ENCODE peak calls at places on chromosomes 6 and 20, in seven cellular contexts. L is pancreas; R is CD8-positive, alpha-beta T cell; M is lower lobe of right lung; W is brain microvascular endothelial cell; Q is heart left ventricle; U is CD4-positive, alpha-beta T cell. I is an unnamed sample.

GRCh38 chr6:133399426-133399825 is 158.3 kb downstream of the EYA4 start:
- DNase-seq in R (no peak), U (no peak), L (no peak), W (no peak), Q (no peak), M (no peak), I (no peak)

GRCh38 chr20:36362978-36363713 is 57.0 kb downstream of the DLGAP4 start:
- DNase-seq in R (no peak), L (no peak), M (no peak), W (no peak), Q (no peak), U (no peak), I (no peak)

GRCh38 chr6:73252703-73253102 is 10.3 kb downstream of the KHDC1 start:
- DNase-seq in M (no peak), Q (no peak), W (no peak), R (no peak), L (no peak), U (no peak), I (no peak)

GRCh38 chr20:58851221-58851968 is 693 bp upstream of the GNAS-AS1 start:
- DNase-seq in U (no peak), L (peak; percentile 62), M (no peak), R (no peak), W (no peak), Q (no peak), I (no peak)

GRCh38 chr6:71454083-71454482 is 165.5 kb downstream of the OGFRL1 start:
- DNase-seq in W (no peak), U (no peak), L (no peak), R (no peak), M (no peak), Q (no peak), I (no peak)

GRCh38 chr20:57040461-57040860 is 226.0 kb downstream of the BMP7 start:
- DNase-seq in L (no peak), U (no peak), Q (no peak), W (no peak), R (no peak), M (no peak), I (no peak)

GRCh38 chr6:170032197-170032596 is 258.7 kb downstream of the DLL1 start:
- DNase-seq in R (no peak), M (peak; percentile 32), Q (no peak), L (peak; percentile 36), U (no peak), W (no peak), I (no peak)

GRCh38 chr6:125307150-125307838 is 5.5 kb upstream of the HDDC2 start:
- DNase-seq in L (no peak), W (peak; percentile 31), Q (no peak), R (no peak), U (no peak), M (no peak), I (no peak)

GRCh38 chr6:113654396-113654795 is 202.7 kb upstream of the MARCKS start:
- DNase-seq in Q (peak; percentile 46), U (no peak), R (no peak), W (peak; percentile 52), M (peak; percentile 89), L (peak; percentile 84), I (no peak)

GRCh38 chr6:155303361-155303870 is 10.9 kb downstream of the TFB1M start:
- DNase-seq in R (no peak), M (no peak), U (no peak), Q (no peak), L (no peak), W (no peak), I (no peak)

GRCh38 chr6:170087946-170088348 is 202.9 kb downstream of the DLL1 start:
- DNase-seq in L (peak; percentile 48), U (peak; percentile 49), W (no peak), R (peak; percentile 30), Q (no peak), M (peak; percentile 52), I (no peak)

GRCh38 chr20:62370115-62370806 is 3.1 kb upstream of the LAMA5 start:
- DNase-seq in L (no peak), W (no peak), M (no peak), Q (no peak), U (no peak), R (no peak), I (no peak)

GRCh38 chr20:62369508-62370114 is 2.5 kb upstream of the LAMA5 start:
- DNase-seq in R (no peak), Q (no peak), M (no peak), W (no peak), U (no peak), L (no peak), I (no peak)

GRCh38 chr20:62372042-62372993 is 5.2 kb upstream of the LAMA5 start:
- DNase-seq in R (no peak), W (no peak), M (no peak), Q (no peak), L (no peak), U (no peak), I (no peak)

GRCh38 chr20:62371588-62372041 is 4.5 kb upstream of the LAMA5 start:
- DNase-seq in M (no peak), Q (no peak), L (no peak), R (no peak), U (no peak), W (no peak), I (no peak)

DNA sequence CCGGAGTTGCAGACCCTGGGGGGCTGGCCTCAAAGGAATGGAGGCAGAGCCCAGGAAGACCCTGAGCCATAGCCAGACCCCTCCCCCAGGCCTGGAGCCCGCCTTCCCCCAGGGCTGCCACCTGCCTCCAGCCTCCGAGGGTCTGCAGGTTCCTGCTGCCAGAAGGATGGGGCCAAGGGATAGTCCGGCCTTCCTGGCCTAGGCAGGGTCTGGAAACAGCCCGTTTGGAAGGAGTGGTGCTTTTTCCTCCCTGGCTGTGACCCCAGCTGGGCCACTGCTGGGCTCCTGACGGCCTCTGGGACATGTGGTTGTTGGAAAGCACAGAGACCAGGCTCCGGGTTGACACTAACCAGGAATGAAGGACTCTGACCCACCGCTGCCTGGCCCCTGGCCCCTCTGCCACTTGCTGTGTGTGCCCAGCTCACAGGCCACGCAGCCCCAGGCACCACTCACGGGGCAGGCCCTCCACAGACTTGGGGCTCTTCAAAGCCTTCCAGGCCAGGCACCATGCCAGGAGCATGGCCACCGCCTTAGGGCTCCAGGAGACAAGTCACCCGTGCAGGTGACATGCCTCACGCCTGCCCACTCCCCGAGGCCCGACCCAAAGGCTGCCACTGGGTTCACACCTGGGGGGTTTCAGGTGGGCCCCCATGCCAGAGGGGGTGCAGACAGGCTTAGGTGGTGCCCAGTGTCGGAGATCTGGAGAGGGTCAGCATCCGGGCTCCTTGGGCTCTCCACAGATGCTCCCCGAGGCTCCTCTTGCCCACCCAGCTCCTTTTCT is 3.9 kb upstream of the LAMA5 start:
- DNase-seq in R (no peak), Q (no peak), W (no peak), M (peak; percentile 78), L (no peak), U (no peak), I (no peak)
- H3K27ac ChIP-seq in R (no peak overlapping the region), Q (peak overlapping the region; percentile 34), W (no peak overlapping the region), M (peak overlapping the region; percentile 37), L (no peak overlapping the region), U (no peak overlapping the region), I (peak overlapping the region; percentile 92)

GRCh38 chr6:158816329-158816728 is 2.8 kb downstream of the EZR start:
- DNase-seq in L (no peak), W (no peak), M (no peak), Q (no peak), U (no peak), R (no peak), I (no peak)
- TF ChIP-seq CTCF in L (no peak), W (no peak), M (no peak), Q (no peak), U (no peak), R (no peak), I (no peak)

DNA sequence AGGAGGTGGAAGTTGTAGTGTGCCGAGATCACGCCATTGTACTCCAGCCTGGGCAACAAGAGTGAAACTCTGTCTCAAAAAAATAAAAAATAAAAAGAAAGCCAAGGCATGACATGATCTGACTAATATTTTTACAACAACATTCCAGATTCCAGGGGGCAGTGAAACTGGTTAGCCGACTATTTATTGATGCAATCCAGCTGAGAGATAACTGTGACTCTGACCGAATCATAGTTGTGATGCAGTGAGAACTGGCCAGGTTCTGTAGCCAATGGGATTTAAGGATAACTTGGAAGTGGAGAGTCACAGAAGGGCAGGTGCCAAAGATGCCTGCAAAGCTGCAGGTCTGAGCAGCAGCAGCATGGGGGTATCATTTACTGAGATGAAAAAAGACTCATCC is 82.9 kb upstream of the TSHZ2 start:
- DNase-seq in M (no peak), L (no peak), R (no peak), U (no peak), W (no peak), Q (no peak), I (no peak)
- H3K27ac ChIP-seq in M (no peak overlapping the region), L (peak overlapping the region; percentile 45), R (no peak overlapping the region), U (no peak overlapping the region), W (no peak overlapping the region), Q (no peak overlapping the region), I (no peak overlapping the region)

GRCh38 chr6:36130672-36131516 is 581 bp downstream of the MAPK13 start:
- DNase-seq in L (peak; percentile 89), U (peak; percentile 37), W (no peak), M (peak; percentile 80), R (peak; percentile 44), Q (no peak), I (peak; percentile 22)
- TF ChIP-seq CTCF in L (no peak), U (peak; percentile 27), W (peak; percentile 7), M (no peak), R (no peak), Q (no peak), I (no peak)

DNA sequence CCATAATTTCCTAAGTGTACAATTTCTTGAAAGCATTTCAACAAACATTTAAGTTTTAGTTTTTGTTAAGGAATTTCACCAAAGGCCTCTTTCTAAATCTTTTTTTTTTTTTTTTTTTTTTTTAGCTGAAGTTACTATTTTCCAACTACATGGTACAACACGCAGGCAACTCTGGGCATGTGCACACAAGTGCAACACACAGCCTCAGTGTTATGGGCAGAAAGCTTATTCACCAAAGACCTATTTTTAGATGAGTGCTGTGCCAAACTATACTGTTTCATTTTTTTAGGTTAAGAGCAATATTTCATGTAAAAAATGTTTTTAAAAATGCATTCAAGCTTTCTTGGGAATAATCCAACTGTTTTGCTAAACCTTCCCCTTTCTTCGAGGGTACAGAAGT is 42.0 kb upstream of the MAP3K4 start:
- DNase-seq in R (no peak), U (no peak), W (no peak), L (no peak), Q (no peak), M (no peak), I (no peak)
- H3K27ac ChIP-seq in R (no peak overlapping the region), U (no peak overlapping the region), W (no peak overlapping the region), L (no peak overlapping the region), Q (peak overlapping the region; percentile 71), M (no peak overlapping the region), I (no peak overlapping the region)

DNA sequence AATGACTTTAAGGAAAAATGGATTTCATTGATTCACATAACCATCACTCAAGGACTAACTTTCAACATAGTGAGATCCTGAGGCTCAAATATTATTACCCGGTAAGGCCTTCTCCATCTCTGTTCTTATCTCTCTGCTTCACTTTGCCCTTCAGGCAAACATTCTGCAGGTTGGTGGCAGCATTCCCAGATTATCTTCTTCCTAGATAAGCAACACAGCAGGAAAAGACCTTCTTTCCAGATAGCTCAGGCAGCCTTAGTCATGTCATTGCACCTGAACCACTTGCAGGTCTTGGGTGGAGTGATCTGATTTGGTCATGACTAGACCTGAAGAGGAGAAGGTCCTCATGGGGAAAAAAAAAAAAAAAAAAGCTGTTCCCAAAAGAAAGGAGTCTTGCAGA is 5.3 kb upstream of the HIVEP2 start:
- DNase-seq in U (no peak), M (no peak), Q (no peak), L (no peak), W (no peak), R (no peak), I (no peak)
- TF ChIP-seq CTCF in U (no peak), M (no peak), Q (no peak), L (no peak), W (no peak), R (no peak), I (no peak)

I was measured in WERI-Rb-1.